ENCODE peak calls at places on chromosomes 11 and 22, in five cellular contexts. X is HCT116, Z is prostate gland, H is Panc1, F is sigmoid colon. M is an unnamed sample. For H3K27me3, the result is how much of the 10 kb centered on the place peaks cover.

GRCh38 chr11:35629914-35630313 is 11.7 kb downstream of the FJX1 start:
- DNase-seq in X (peak), Z (no peak), H (peak), F (no peak), M (no peak)

GRCh38 chr22:21857501-21857914 is 9.9 kb downstream of the MAPK1 start:
- DNase-seq in X (no peak), Z (no peak), H (no peak), F (no peak), M (no peak)

GRCh38 chr11:128775513-128775912 is 81.6 kb downstream of the FLI1 start:
- DNase-seq in X (no peak), Z (no peak), H (no peak), F (no peak), M (no peak)

GRCh38 chr11:2166091-2166851 is 5.3 kb upstream of the INS start:
- DNase-seq in X (no peak), Z (no peak), H (no peak), F (no peak), M (no peak)

GRCh38 chr11:46760429-46761128 is 41.6 kb downstream of the F2 start:
- DNase-seq in X (no peak), Z (no peak), H (no peak), F (no peak), M (no peak)

GRCh38 chr22:29479417-29480261 is at the start of gene NEFH:
- DNase-seq in X (no peak), Z (no peak), H (no peak), F (no peak), M (no peak)

GRCh38 chr11:129286813-129287212 is 88.8 kb upstream of the BARX2 start:
- DNase-seq in X (no peak), Z (no peak), H (no peak), F (no peak), M (no peak)

GRCh38 chr11:92627615-92628201 is 341.7 kb upstream of the MTNR1B start:
- DNase-seq in X (no peak), Z (no peak), H (no peak), F (no peak), M (no peak)

GRCh38 chr11:109338131-109338530 is 83.9 kb upstream of the C11orf87 start:
- DNase-seq in X (no peak), Z (no peak), H (no peak), F (no peak), M (no peak)

GRCh38 chr11:123924027-123924426 is 15.4 kb upstream of the OR4D5 start:
- DNase-seq in X (no peak), Z (no peak), H (no peak), F (no peak), M (no peak)

GRCh38 chr11:85182437-85183109 is 444.6 kb downstream of the DLG2 start:
- DNase-seq in X (peak), Z (no peak), H (no peak), F (no peak), M (no peak)

GRCh38 chr22:38211556-38211955 is 9.8 kb downstream of the MAFF start:
- DNase-seq in X (no peak), Z (no peak), H (no peak), F (no peak), M (no peak)

DNA sequence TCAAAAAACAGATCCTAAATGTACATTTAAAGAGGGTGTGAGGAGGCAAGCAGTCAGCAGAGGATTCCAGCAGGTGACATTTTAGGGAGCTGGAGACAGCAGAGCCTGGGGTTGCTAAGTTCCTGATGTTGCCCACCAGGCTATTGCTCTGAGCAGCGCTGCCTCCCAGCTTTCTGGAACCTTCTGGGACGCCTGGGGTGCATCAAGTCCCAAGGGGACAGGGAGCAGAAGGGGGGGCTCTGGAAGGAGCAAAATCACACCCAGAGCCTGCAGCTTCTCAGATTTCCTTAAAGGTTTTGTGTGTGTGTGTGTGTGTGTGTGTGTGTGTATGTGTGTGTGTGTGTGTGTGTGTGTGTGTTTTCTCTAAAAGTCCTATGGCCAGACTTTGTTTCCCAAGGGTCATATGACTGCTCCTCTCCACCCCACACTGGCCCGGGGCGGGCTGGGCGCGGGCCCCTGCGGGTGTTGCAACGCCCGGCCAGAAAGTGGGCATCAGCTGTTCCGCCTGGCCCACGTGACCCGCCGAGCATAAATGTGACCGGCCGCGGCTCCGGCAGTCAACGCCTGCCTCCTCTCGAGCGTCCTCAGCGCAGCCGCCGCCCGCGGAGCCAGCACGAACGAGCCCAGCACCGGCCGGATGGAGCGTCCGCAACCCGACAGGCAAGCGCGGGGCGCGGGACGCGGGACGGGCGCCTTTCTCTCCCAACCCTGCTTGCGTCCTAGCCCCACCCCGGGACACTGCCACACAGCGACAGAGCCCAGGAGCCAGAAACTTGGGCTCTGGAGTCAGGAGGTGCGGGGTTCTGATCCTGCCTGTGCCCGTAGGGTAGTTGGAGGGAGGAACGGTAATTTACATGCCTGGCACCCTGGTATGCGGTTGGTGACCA is at the start of gene HMOX1:
- DNase-seq in X (peak), Z (peak), H (no peak), F (peak), M (peak)
- TF ChIP-seq POLR2AphosphoS5 in X (peak), Z (peak), H (peak), F (peak), M (peak)

DNA sequence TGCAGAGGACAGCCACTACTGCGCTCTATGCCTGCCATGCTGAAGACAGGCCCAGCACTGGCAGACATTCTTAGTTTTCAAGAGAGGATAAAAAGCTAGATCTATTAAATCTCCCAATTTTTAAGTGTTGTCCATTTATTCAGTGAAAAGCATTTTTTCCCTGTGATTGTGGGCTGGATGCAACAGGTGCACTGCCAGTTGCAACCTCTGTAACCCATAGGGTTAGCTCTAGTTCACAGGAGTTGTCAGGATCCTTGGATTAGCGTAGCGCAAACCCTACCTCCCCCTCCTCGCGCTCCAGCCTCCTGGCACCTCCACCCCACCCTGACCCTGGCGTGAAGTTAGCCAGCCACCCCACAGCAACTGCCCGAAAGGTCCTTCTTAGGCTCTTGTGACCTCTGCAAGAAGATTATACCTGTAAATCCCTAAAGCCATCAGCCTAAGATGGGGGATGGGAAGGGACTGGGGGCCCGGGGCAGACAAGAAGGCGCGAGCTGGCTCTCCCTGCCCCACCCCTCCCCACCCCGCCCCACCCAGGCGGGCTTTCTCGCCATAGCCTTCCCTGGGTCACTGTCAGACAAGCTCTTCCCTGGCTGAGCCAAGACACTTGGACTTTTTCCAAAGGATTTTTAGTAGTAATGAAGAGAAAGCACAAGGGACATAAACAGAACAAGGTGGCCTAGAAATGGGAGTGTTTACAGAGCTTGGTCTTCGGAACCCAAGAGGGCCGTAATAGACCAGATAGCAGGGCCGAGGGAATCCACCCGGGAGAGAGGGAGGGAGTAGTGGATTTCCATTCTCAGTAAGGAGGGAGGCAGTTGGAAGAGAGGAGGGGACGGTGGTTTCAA is 31.0 kb downstream of the EIF3F start:
- DNase-seq in X (no peak), Z (no peak), H (no peak), F (no peak), M (peak)
- H3K27me3 ChIP-seq in X (under half), Z (under half), H (under half), F (under half), M (under half)

GRCh38 chr11:83684071-83684470 is 397.9 kb upstream of the CCDC90B start:
- DNase-seq in X (no peak), Z (no peak), H (no peak), F (no peak), M (no peak)
- TF ChIP-seq POLR2AphosphoS5 in X (no peak), Z (no peak), H (no peak), F (no peak), M (no peak)

DNA sequence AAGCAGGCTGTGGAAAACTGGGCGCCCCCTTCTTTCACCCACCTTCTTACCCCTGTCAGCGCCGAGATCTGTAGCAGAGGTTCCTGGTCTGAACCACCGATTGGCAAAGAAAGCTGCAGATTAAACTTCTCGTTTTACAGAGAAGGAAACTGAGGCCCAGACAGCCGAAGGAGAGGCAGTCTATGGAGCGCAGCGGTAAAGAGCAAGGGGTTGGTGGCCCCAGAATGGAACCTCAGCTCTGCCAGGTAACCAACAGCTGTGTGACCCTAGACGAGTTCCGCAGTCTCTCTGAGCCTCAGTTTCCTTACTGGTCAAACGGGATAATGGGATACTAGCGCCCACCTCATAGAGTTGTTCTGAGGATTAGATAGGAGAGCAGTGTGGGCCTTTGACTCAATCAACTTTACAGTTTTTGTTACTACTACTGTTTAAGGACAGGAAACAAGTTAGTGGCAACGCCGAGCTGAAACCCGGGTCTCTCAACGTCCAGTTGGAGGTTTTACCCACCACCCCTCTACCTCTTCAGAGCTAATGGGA is 3.1 kb upstream of the WT1 start:
- DNase-seq in X (no peak), Z (no peak), H (no peak), F (no peak), M (no peak)
- H3K27me3 ChIP-seq in X (under half), Z (half or more), H (under half), F (half or more), M (half or more)

GRCh38 chr22:19970479-19971275 is 29.1 kb upstream of the TXNRD2 start:
- DNase-seq in X (no peak), Z (peak), H (no peak), F (peak), M (no peak)
- TF ChIP-seq POLR2AphosphoS5 in X (peak), Z (peak), H (no peak), F (no peak), M (peak)

DNA sequence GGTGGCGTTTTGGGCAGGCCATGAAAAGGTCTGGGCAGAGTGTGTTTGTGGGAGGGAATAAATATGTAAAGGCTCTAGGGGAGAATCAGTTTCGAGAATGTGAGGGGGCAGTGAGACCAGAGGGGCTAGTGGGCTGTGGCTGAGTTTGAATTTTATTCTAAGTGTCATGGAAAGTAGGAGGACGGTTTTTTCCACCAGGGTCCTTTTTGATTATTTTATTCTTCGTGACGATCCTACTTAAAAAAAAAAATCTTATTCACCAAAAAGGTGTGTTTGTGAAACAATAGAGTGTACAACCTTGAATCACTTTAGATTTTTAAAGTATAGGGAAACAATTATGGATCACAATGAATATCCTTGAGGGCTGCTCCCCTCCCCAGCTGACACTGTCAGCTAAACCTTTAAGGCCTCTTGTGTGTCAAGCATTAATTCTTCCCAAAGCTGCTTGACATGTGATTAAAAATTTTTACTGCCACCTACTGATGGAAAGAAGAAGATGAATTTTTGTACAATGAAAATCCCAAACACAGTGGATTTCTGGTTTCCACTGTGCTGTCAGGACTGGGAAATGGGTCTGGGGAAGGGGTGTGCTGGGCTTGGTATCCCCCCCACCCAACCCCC is 107.5 kb upstream of the OR4B1 start:
- DNase-seq in X (peak), Z (no peak), H (no peak), F (no peak), M (peak)
- H3K27me3 ChIP-seq in X (under half), Z (under half), H (under half), F (under half), M (under half)

GRCh38 chr11:64353761-64354506 is 5.0 kb upstream of the RPS6KA4 start:
- DNase-seq in X (no peak), Z (no peak), H (no peak), F (no peak), M (no peak)

GRCh38 chr11:64356498-64357411 is 2.2 kb upstream of the RPS6KA4 start:
- DNase-seq in X (peak), Z (no peak), H (peak), F (no peak), M (no peak)

GRCh38 chr11:64357446-64357845 is 1.5 kb upstream of the RPS6KA4 start:
- DNase-seq in X (no peak), Z (no peak), H (no peak), F (no peak), M (no peak)

GRCh38 chr11:64353101-64353738 is 5.7 kb upstream of the RPS6KA4 start:
- DNase-seq in X (no peak), Z (no peak), H (no peak), F (no peak), M (no peak)

DNA sequence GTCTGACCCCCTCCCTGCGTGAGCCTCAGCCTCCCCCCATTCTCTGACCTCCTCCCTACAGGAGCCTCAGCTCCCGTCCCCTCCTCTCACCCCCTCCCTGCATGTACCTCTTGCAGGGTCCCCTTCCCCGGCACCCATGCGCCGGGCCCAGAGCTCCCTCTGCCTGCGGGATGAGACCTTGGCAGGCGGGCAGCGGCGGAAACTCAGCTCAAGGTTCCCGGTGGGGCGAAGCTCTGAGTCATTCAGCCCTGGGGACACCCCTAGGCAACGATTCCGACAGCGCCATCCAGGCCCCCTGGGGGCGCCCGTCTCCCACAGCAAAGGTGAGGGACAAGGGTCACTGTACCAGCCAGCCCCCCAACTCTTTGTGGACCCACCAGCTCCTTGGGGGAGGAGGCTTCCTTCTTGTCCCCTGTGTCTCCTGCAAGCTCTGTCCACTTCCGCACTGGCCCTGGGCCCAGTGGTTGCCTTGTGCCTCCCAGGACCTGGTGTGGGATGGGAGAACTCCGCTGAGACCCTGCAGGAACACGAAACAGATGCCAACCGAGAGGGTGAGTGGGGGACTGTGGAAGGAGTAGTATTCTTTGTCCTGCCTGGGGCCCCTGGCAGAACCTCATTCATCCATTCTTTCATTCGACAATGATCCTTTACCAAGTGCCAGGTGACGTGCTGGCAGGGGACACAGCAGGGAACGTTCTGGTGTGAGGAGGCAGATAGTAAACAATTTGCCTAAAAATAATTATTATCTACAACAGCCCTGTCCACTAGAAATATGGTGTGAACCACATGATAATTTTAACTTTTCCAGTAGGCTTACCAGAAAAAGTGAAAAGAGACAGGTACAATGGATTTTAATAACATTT is 3.7 kb upstream of the RPS6KA4 start:
- DNase-seq in X (peak), Z (peak), H (peak), F (peak), M (no peak)
- TF ChIP-seq POLR2AphosphoS5 in X (peak), Z (peak), H (peak), F (no peak), M (peak)

GRCh38 chr11:75238595-75239245 is 1.9 kb upstream of the TPBGL start:
- DNase-seq in X (no peak), Z (no peak), H (no peak), F (no peak), M (no peak)
- H3K27me3 ChIP-seq in X (under half), Z (under half), H (under half), F (under half), M (under half)

GRCh38 chr11:67351275-67352005 is 1.9 kb downstream of the POLD4 start:
- DNase-seq in X (peak), Z (peak), H (no peak), F (peak), M (no peak)
- TF ChIP-seq POLR2AphosphoS5 in X (peak), Z (peak), H (peak), F (no peak), M (peak)

GRCh38 chr22:45031629-45032403 is 22.0 kb upstream of the PHF21B start:
- DNase-seq in X (no peak), Z (no peak), H (no peak), F (no peak), M (no peak)
- H3K27me3 ChIP-seq in X (under half), Z (under half), H (under half), F (under half), M (under half)

M was measured in esophagus muscularis mucosa.